ENCODE peak calls at places on chromosome 6, in nine cellular contexts. S is GM04504; I is 8988T; N is stimulated activated naive CD8-positive, alpha-beta T cell treated with anti-CD3 and anti-CD28 coated beads, Interleukin-15, amount 100 ng/mL, for 72 hours; V is CD4-positive, alpha-beta T cell; P is left ventricle myocardium superior; M is Peyer's patch; C is HCT116; E is activated gamma-delta T cell treated with Interleukin-2 at 50 U/mL for 16 hours. Q is an unnamed sample.
A peak's percentile ranks its signal among the peaks of the same experiment; 100 is the strongest.

GRCh38 chr6:40387871-40388264 is 199.3 kb downstream of the LRFN2 start:
- DNase-seq in N (no peak), C (no peak), V (no peak), S (no peak), E (no peak), I (no peak), M (no peak), P (no peak), Q (no peak)

GRCh38 chr6:119349041-119349340 is 570 bp downstream of the MAN1A1 start:
- DNase-seq in E (no peak), P (no peak), S (no peak), C (no peak), I (peak; percentile 24), M (no peak), V (no peak), N (no peak), Q (no peak)

GRCh38 chr6:133503330-133503729 is 262.2 kb downstream of the EYA4 start:
- DNase-seq in N (no peak), P (no peak), S (no peak), C (no peak), V (no peak), E (no peak), M (no peak), I (no peak), Q (no peak)

GRCh38 chr6:25972902-25973301 is 10.3 kb downstream of the TRIM38 start:
- DNase-seq in P (no peak), S (no peak), I (no peak), M (no peak), C (no peak), N (no peak), V (no peak), E (no peak), Q (no peak)

GRCh38 chr6:13273931-13274706 is 54.2 kb downstream of the TBC1D7 start:
- DNase-seq in C (no peak), P (no peak), V (peak; percentile 46), E (peak; percentile 41), S (no peak), M (no peak), I (no peak), N (peak; percentile 34), Q (no peak)

GRCh38 chr6:127586372-127586771 is 9.4 kb downstream of the C6orf58 start:
- DNase-seq in P (no peak), M (no peak), N (no peak), S (no peak), C (peak; percentile 16), V (no peak), E (no peak), I (no peak), Q (no peak)

GRCh38 chr6:21885532-21886089 is 292.1 kb downstream of the SOX4 start:
- DNase-seq in M (no peak), I (no peak), E (no peak), P (peak; percentile 48), N (no peak), C (no peak), S (peak; percentile 68), V (no peak), Q (peak; percentile 25)

GRCh38 chr6:132741281-132741680 is 16.4 kb downstream of the VNN2 start:
- DNase-seq in M (no peak), N (no peak), V (no peak), S (no peak), E (no peak), I (no peak), C (no peak), P (no peak), Q (no peak)

GRCh38 chr6:131383421-131384411 is 189.3 kb upstream of the ARG1 start:
- DNase-seq in V (no peak), N (no peak), M (no peak), S (no peak), C (no peak), I (no peak), P (no peak), E (no peak), Q (no peak)

GRCh38 chr6:29708432-29709177 is 14.6 kb upstream of the HLA-F start:
- DNase-seq in M (no peak), S (no peak), E (peak; percentile 71), I (no peak), P (no peak), V (peak; percentile 88), C (no peak), N (peak; percentile 53), Q (no peak)

GRCh38 chr6:65633516-65633915 is 73.5 kb downstream of the EYS start:
- DNase-seq in N (no peak), C (no peak), M (no peak), E (no peak), I (no peak), V (no peak), P (no peak), S (no peak), Q (no peak)

GRCh38 chr6:129432738-129433137 is 277.2 kb downstream of the ARHGAP18 start:
- DNase-seq in E (no peak), C (peak; percentile 12), N (no peak), V (no peak), I (no peak), P (no peak), S (no peak), M (no peak), Q (no peak)

GRCh38 chr6:90233994-90234393 is 62.6 kb downstream of the BACH2 start:
- DNase-seq in E (peak; percentile 62), I (no peak), V (peak; percentile 84), S (no peak), M (no peak), C (no peak), N (peak; percentile 73), P (no peak), Q (no peak)

GRCh38 chr6:49528571-49528970 is 21.9 kb upstream of the C6orf141 start:
- DNase-seq in I (no peak), E (no peak), N (no peak), V (no peak), M (no peak), P (no peak), C (no peak), S (no peak), Q (no peak)

GRCh38 chr6:28446818-28447511 is 3.7 kb upstream of the ZSCAN23 start:
- DNase-seq in C (no peak), P (no peak), S (no peak), V (no peak), N (peak; percentile 18), E (no peak), M (no peak), I (no peak), Q (no peak)

GRCh38 chr6:155398221-155398620 is 57.4 kb downstream of the NOX3 start:
- DNase-seq in M (no peak), P (no peak), V (no peak), S (no peak), C (no peak), I (no peak), E (no peak), N (no peak), Q (no peak)

GRCh38 chr6:18245642-18246041 is 18.7 kb downstream of the DEK start:
- DNase-seq in I (no peak), N (peak; percentile 40), S (no peak), P (no peak), M (no peak), E (no peak), V (no peak), C (no peak), Q (no peak)

GRCh38 chr6:33329058-33329457 is 11.5 kb upstream of the ZBTB22 start:
- DNase-seq in S (no peak), C (no peak), M (no peak), V (no peak), E (no peak), P (no peak), I (no peak), N (no peak), Q (no peak)

GRCh38 chr6:30396833-30397479 is 52.0 kb downstream of the RPP21 start:
- DNase-seq in S (peak; percentile 26), V (peak; percentile 76), N (peak; percentile 81), C (peak; percentile 51), P (peak; percentile 91), I (peak; percentile 83), M (peak; percentile 88), E (peak; percentile 87), Q (peak; percentile 88)

GRCh38 chr6:138996524-138996923 is 8.5 kb upstream of the REPS1 start:
- DNase-seq in N (no peak), E (no peak), C (no peak), V (no peak), P (no peak), M (no peak), S (no peak), I (no peak), Q (peak; percentile 78)

GRCh38 chr6:27575594-27576361 is 102.9 kb upstream of the ZNF184 start:
- DNase-seq in P (no peak), I (no peak), V (no peak), M (no peak), S (no peak), E (no peak), C (peak; percentile 41), N (no peak), Q (no peak)

Q was measured in body of pancreas.